ENCODE peak calls at places on chromosome 10, in ten cellular contexts. One of them, this sample, is unnamed.

GRCh38 chr10:60203993-60204618 is 185.6 kb downstream of the ANK3 start:
- DNase-seq in IMR-90: peak
- DNase-seq in breast epithelium: no peak
- DNase-seq in esophagus squamous epithelium: no peak
- DNase-seq in spleen: no peak
- DNase-seq in H54: no peak
- DNase-seq in lower leg skin: no peak
- DNase-seq in prostate gland: no peak
- DNase-seq in transverse colon: no peak
- DNase-seq in Peyer's patch: no peak
- DNase-seq in this sample: no peak

GRCh38 chr10:6918305-6918704 is 338.2 kb upstream of the PRKCQ start:
- DNase-seq in IMR-90: no peak
- DNase-seq in breast epithelium: no peak
- DNase-seq in esophagus squamous epithelium: peak
- DNase-seq in spleen: peak
- DNase-seq in H54: no peak
- DNase-seq in lower leg skin: no peak
- DNase-seq in prostate gland: no peak
- DNase-seq in transverse colon: peak
- DNase-seq in Peyer's patch: peak
- DNase-seq in this sample: peak

GRCh38 chr10:95559466-95559865 is 1.7 kb downstream of the SORBS1 start:
- DNase-seq in IMR-90: no peak
- DNase-seq in breast epithelium: no peak
- DNase-seq in esophagus squamous epithelium: no peak
- DNase-seq in spleen: no peak
- DNase-seq in H54: no peak
- DNase-seq in lower leg skin: no peak
- DNase-seq in prostate gland: no peak
- DNase-seq in transverse colon: no peak
- DNase-seq in Peyer's patch: no peak
- DNase-seq in this sample: no peak

GRCh38 chr10:22374489-22375126 is 29.3 kb downstream of the SPAG6 start:
- DNase-seq in IMR-90: no peak
- DNase-seq in breast epithelium: no peak
- DNase-seq in esophagus squamous epithelium: no peak
- DNase-seq in spleen: no peak
- DNase-seq in H54: no peak
- DNase-seq in lower leg skin: no peak
- DNase-seq in prostate gland: no peak
- DNase-seq in transverse colon: no peak
- DNase-seq in Peyer's patch: no peak
- DNase-seq in this sample: no peak

GRCh38 chr10:18179901-18180300 is 39.7 kb downstream of the CACNB2 start:
- DNase-seq in IMR-90: peak
- DNase-seq in breast epithelium: no peak
- DNase-seq in esophagus squamous epithelium: no peak
- DNase-seq in spleen: no peak
- DNase-seq in H54: no peak
- DNase-seq in lower leg skin: no peak
- DNase-seq in prostate gland: peak
- DNase-seq in transverse colon: no peak
- DNase-seq in Peyer's patch: no peak
- DNase-seq in this sample: peak

GRCh38 chr10:117536862-117537435 is 5.6 kb upstream of the EMX2 start:
- DNase-seq in IMR-90: no peak
- DNase-seq in breast epithelium: no peak
- DNase-seq in esophagus squamous epithelium: no peak
- DNase-seq in spleen: no peak
- DNase-seq in H54: no peak
- DNase-seq in lower leg skin: no peak
- DNase-seq in prostate gland: no peak
- DNase-seq in transverse colon: no peak
- DNase-seq in Peyer's patch: no peak
- DNase-seq in this sample: no peak

GRCh38 chr10:87064651-87065050 is 30.0 kb downstream of the GLUD1 start:
- DNase-seq in IMR-90: no peak
- DNase-seq in breast epithelium: no peak
- DNase-seq in esophagus squamous epithelium: no peak
- DNase-seq in spleen: no peak
- DNase-seq in H54: no peak
- DNase-seq in lower leg skin: no peak
- DNase-seq in prostate gland: no peak
- DNase-seq in transverse colon: no peak
- DNase-seq in Peyer's patch: no peak
- DNase-seq in this sample: no peak

GRCh38 chr10:51691135-51691534 is 8.3 kb downstream of the CSTF2T start:
- DNase-seq in IMR-90: no peak
- DNase-seq in breast epithelium: no peak
- DNase-seq in esophagus squamous epithelium: no peak
- DNase-seq in spleen: no peak
- DNase-seq in H54: no peak
- DNase-seq in lower leg skin: no peak
- DNase-seq in prostate gland: no peak
- DNase-seq in transverse colon: no peak
- DNase-seq in Peyer's patch: no peak
- DNase-seq in this sample: no peak

GRCh38 chr10:130230036-130230435 is 93.8 kb downstream of the GLRX3 start:
- DNase-seq in IMR-90: no peak
- DNase-seq in breast epithelium: no peak
- DNase-seq in esophagus squamous epithelium: no peak
- DNase-seq in spleen: peak
- DNase-seq in H54: no peak
- DNase-seq in lower leg skin: no peak
- DNase-seq in prostate gland: no peak
- DNase-seq in transverse colon: no peak
- DNase-seq in Peyer's patch: no peak
- DNase-seq in this sample: no peak

GRCh38 chr10:5948999-5949759 is 28.2 kb downstream of the IL15RA start:
- DNase-seq in IMR-90: peak
- DNase-seq in breast epithelium: peak
- DNase-seq in esophagus squamous epithelium: no peak
- DNase-seq in spleen: no peak
- DNase-seq in H54: peak
- DNase-seq in lower leg skin: peak
- DNase-seq in prostate gland: no peak
- DNase-seq in transverse colon: peak
- DNase-seq in Peyer's patch: no peak
- DNase-seq in this sample: peak

GRCh38 chr10:103951183-103951582 is 15.8 kb upstream of the SLK start:
- DNase-seq in IMR-90: no peak
- DNase-seq in breast epithelium: no peak
- DNase-seq in esophagus squamous epithelium: no peak
- DNase-seq in spleen: no peak
- DNase-seq in H54: no peak
- DNase-seq in lower leg skin: no peak
- DNase-seq in prostate gland: no peak
- DNase-seq in transverse colon: no peak
- DNase-seq in Peyer's patch: no peak
- DNase-seq in this sample: no peak

GRCh38 chr10:73864229-73864628 is 10.1 kb downstream of the CAMK2G start:
- DNase-seq in IMR-90: no peak
- DNase-seq in breast epithelium: no peak
- DNase-seq in esophagus squamous epithelium: no peak
- DNase-seq in spleen: no peak
- DNase-seq in H54: no peak
- DNase-seq in lower leg skin: no peak
- DNase-seq in prostate gland: no peak
- DNase-seq in transverse colon: no peak
- DNase-seq in Peyer's patch: no peak
- DNase-seq in this sample: no peak

DNA sequence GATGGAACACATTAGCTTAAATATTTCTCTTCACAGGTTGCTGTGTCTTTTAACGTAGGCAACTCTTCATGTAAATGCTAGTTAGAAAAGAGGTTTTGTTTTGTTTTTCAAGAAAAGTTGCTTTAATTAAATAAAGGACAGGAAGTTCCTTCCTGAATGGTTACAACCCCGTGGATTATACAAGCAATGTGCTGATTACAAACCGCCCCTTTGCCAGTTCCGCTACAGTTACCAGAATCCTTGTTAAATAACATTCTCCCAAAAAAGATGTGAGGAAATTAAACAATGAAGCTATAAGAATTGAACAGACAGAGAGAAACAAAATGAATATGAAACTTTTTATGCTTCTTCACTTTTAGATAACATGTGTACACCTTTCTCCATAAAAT is 75.1 kb downstream of the LYZL2 start:
- DNase-seq in IMR-90: no peak
- DNase-seq in breast epithelium: no peak
- DNase-seq in esophagus squamous epithelium: no peak
- DNase-seq in spleen: no peak
- DNase-seq in H54: no peak
- DNase-seq in lower leg skin: no peak
- DNase-seq in prostate gland: no peak
- DNase-seq in transverse colon: no peak
- DNase-seq in Peyer's patch: no peak
- DNase-seq in this sample: no peak
- TF ChIP-seq POLR2A in IMR-90: no peak
- TF ChIP-seq POLR2A in breast epithelium: no peak
- TF ChIP-seq POLR2A in esophagus squamous epithelium: no peak
- TF ChIP-seq POLR2A in spleen: no peak
- TF ChIP-seq POLR2A in H54: no peak
- TF ChIP-seq POLR2A in lower leg skin: no peak
- TF ChIP-seq POLR2A in prostate gland: no peak
- TF ChIP-seq POLR2A in transverse colon: no peak
- TF ChIP-seq POLR2A in Peyer's patch: no peak
- TF ChIP-seq POLR2A in this sample: no peak

GRCh38 chr10:124614003-124614659 is 130.0 kb downstream of the FAM53B start:
- DNase-seq in IMR-90: no peak
- DNase-seq in breast epithelium: no peak
- DNase-seq in esophagus squamous epithelium: no peak
- DNase-seq in spleen: no peak
- DNase-seq in H54: no peak
- DNase-seq in lower leg skin: no peak
- DNase-seq in prostate gland: no peak
- DNase-seq in transverse colon: no peak
- DNase-seq in Peyer's patch: no peak
- DNase-seq in this sample: no peak
- TF ChIP-seq POLR2A in IMR-90: no peak
- TF ChIP-seq POLR2A in breast epithelium: no peak
- TF ChIP-seq POLR2A in esophagus squamous epithelium: no peak
- TF ChIP-seq POLR2A in spleen: no peak
- TF ChIP-seq POLR2A in H54: no peak
- TF ChIP-seq POLR2A in lower leg skin: no peak
- TF ChIP-seq POLR2A in prostate gland: no peak
- TF ChIP-seq POLR2A in transverse colon: no peak
- TF ChIP-seq POLR2A in Peyer's patch: no peak
- TF ChIP-seq POLR2A in this sample: no peak

GRCh38 chr10:100183482-100183881 is 2.3 kb downstream of the ERLIN1 start:
- DNase-seq in IMR-90: peak
- DNase-seq in breast epithelium: no peak
- DNase-seq in esophagus squamous epithelium: no peak
- DNase-seq in spleen: no peak
- DNase-seq in H54: no peak
- DNase-seq in lower leg skin: no peak
- DNase-seq in prostate gland: peak
- DNase-seq in transverse colon: peak
- DNase-seq in Peyer's patch: no peak
- DNase-seq in this sample: no peak
- TF ChIP-seq POLR2A in IMR-90: no peak
- TF ChIP-seq POLR2A in breast epithelium: no peak
- TF ChIP-seq POLR2A in esophagus squamous epithelium: no peak
- TF ChIP-seq POLR2A in spleen: no peak
- TF ChIP-seq POLR2A in H54: no peak
- TF ChIP-seq POLR2A in lower leg skin: no peak
- TF ChIP-seq POLR2A in prostate gland: no peak
- TF ChIP-seq POLR2A in transverse colon: peak
- TF ChIP-seq POLR2A in Peyer's patch: no peak
- TF ChIP-seq POLR2A in this sample: no peak

DNA sequence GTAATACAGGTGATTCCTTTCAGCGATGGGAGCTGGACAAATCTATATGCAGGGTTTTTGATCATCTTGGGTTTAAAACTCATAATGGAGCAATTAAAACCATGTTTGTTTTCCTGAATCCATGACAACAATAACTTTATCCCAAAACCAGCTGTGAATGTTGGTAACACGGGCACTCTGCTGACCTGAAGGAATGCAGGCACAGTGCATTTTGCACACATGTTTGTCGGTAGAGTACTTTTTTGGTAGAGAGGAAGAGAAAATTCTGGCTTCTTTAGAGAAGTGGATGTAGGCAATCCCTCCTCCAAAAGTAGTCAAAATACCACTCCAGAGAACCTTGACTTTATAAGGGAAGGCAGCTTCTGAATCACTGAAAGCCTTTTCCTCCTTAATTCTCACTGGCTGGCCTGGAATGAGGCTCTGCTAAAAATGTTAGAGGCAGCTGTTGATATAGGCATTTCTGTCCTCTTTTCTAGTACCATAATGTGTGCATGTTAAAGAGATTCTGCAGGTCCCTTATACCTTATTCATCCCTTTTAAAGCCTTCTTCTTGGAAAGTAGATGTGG is 15.8 kb upstream of the ACTA2 start:
- DNase-seq in IMR-90: no peak
- DNase-seq in breast epithelium: no peak
- DNase-seq in esophagus squamous epithelium: no peak
- DNase-seq in spleen: no peak
- DNase-seq in H54: no peak
- DNase-seq in lower leg skin: no peak
- DNase-seq in prostate gland: no peak
- DNase-seq in transverse colon: no peak
- DNase-seq in Peyer's patch: no peak
- DNase-seq in this sample: no peak
- TF ChIP-seq POLR2A in IMR-90: no peak
- TF ChIP-seq POLR2A in breast epithelium: no peak
- TF ChIP-seq POLR2A in esophagus squamous epithelium: no peak
- TF ChIP-seq POLR2A in spleen: no peak
- TF ChIP-seq POLR2A in H54: no peak
- TF ChIP-seq POLR2A in lower leg skin: no peak
- TF ChIP-seq POLR2A in prostate gland: no peak
- TF ChIP-seq POLR2A in transverse colon: no peak
- TF ChIP-seq POLR2A in Peyer's patch: no peak
- TF ChIP-seq POLR2A in this sample: no peak

DNA sequence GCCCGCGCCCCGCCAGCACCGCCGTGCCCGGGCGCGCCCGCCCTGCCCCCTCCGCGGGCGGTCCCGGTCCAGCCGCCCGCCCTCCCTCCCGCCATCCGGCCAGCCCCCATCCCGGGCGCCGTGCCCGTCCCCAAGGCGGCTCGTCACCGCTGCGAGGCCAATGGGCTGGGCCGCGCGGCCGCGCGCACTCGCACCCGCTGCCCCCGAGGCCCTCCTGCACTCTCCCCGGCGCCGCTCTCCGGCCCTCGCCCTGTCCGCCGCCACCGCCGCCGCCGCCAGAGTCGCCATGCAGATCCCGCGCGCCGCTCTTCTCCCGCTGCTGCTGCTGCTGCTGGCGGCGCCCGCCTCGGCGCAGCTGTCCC is at the start of gene HTRA1:
- DNase-seq in IMR-90: peak
- DNase-seq in breast epithelium: peak
- DNase-seq in esophagus squamous epithelium: no peak
- DNase-seq in spleen: no peak
- DNase-seq in H54: peak
- DNase-seq in lower leg skin: no peak
- DNase-seq in prostate gland: peak
- DNase-seq in transverse colon: peak
- DNase-seq in Peyer's patch: no peak
- DNase-seq in this sample: peak
- TF ChIP-seq POLR2A in IMR-90: no peak
- TF ChIP-seq POLR2A in breast epithelium: no peak
- TF ChIP-seq POLR2A in esophagus squamous epithelium: peak
- TF ChIP-seq POLR2A in spleen: no peak
- TF ChIP-seq POLR2A in H54: peak
- TF ChIP-seq POLR2A in lower leg skin: no peak
- TF ChIP-seq POLR2A in prostate gland: no peak
- TF ChIP-seq POLR2A in transverse colon: no peak
- TF ChIP-seq POLR2A in Peyer's patch: no peak
- TF ChIP-seq POLR2A in this sample: no peak

GRCh38 chr10:107075117-107075516 is 89.4 kb downstream of the SORCS1 start:
- DNase-seq in IMR-90: no peak
- DNase-seq in breast epithelium: no peak
- DNase-seq in esophagus squamous epithelium: no peak
- DNase-seq in spleen: no peak
- DNase-seq in H54: no peak
- DNase-seq in lower leg skin: no peak
- DNase-seq in prostate gland: no peak
- DNase-seq in transverse colon: no peak
- DNase-seq in Peyer's patch: no peak
- DNase-seq in this sample: no peak
- TF ChIP-seq POLR2A in IMR-90: no peak
- TF ChIP-seq POLR2A in breast epithelium: no peak
- TF ChIP-seq POLR2A in esophagus squamous epithelium: no peak
- TF ChIP-seq POLR2A in spleen: no peak
- TF ChIP-seq POLR2A in H54: no peak
- TF ChIP-seq POLR2A in lower leg skin: no peak
- TF ChIP-seq POLR2A in prostate gland: no peak
- TF ChIP-seq POLR2A in transverse colon: no peak
- TF ChIP-seq POLR2A in Peyer's patch: no peak
- TF ChIP-seq POLR2A in this sample: no peak